ENCODE peak calls at places on chromosomes 2 and 18, in ten cellular contexts. N is cardiac fibroblast; A is lower leg skin; V is AG10803; Y is transverse colon; K is HFF-Myc; X is CD8-positive, alpha-beta T cell; P is suprapubic skin; T is pancreas; C is fibroblast of villous mesenchyme. I is an unnamed sample.

GRCh38 chr2:120831891-120832290 is 96.2 kb downstream of the GLI2 start:
- DNase-seq in V (no peak), N (no peak), Y (no peak), C (no peak), T (no peak), X (no peak), A (no peak), K (no peak), P (no peak), I (no peak)

GRCh38 chr2:33665039-33665438 is 65.9 kb upstream of the FAM98A start:
- DNase-seq in P (no peak), T (no peak), K (no peak), C (no peak), A (no peak), X (no peak), V (no peak), N (no peak), Y (no peak), I (peak)

GRCh38 chr2:70923378-70924015 is 12.2 kb upstream of the ATP6V1B1 start:
- DNase-seq in V (no peak), T (no peak), N (no peak), P (peak), X (no peak), A (peak), Y (no peak), C (no peak), K (no peak), I (no peak)

GRCh38 chr2:47607315-47608061 is 175.5 kb upstream of the MSH6 start:
- DNase-seq in C (no peak), K (no peak), V (no peak), Y (no peak), A (no peak), X (no peak), P (no peak), N (no peak), T (no peak), I (no peak)

GRCh38 chr2:219455635-219456034 is 21.0 kb downstream of the SPEG start:
- DNase-seq in Y (no peak), X (no peak), C (no peak), V (no peak), P (no peak), T (no peak), N (no peak), A (no peak), K (no peak), I (no peak)

GRCh38 chr2:12615509-12615908 is 101.2 kb upstream of the TRIB2 start:
- DNase-seq in X (no peak), K (no peak), C (no peak), V (no peak), Y (no peak), T (no peak), N (peak), A (no peak), P (no peak), I (no peak)

GRCh38 chr2:24359701-24360049 is 661 bp downstream of the ITSN2 start:
- DNase-seq in Y (peak), C (peak), P (no peak), A (peak), K (no peak), V (peak), T (peak), N (peak), X (peak), I (peak)

GRCh38 chr2:168030862-168031624 is 216.4 kb downstream of the STK39 start:
- DNase-seq in C (peak), P (no peak), K (no peak), Y (no peak), A (no peak), N (peak), X (no peak), T (no peak), V (peak), I (peak)

GRCh38 chr18:36200354-36200771 is 13.1 kb downstream of the MOCOS start:
- DNase-seq in T (no peak), P (no peak), N (no peak), V (no peak), Y (no peak), A (peak), C (no peak), X (no peak), K (no peak), I (no peak)

GRCh38 chr2:20050712-20051517 is 513 bp downstream of the LAPTM4A start:
- DNase-seq in A (peak), T (peak), N (peak), P (no peak), X (peak), C (peak), V (peak), Y (peak), K (peak), I (peak)

GRCh38 chr2:15689654-15690053 is 98.0 kb downstream of the DDX1 start:
- DNase-seq in N (no peak), C (no peak), P (no peak), Y (no peak), T (no peak), X (no peak), K (no peak), A (no peak), V (no peak), I (no peak)

GRCh38 chr2:98582523-98582922 is 25.8 kb downstream of the COA5 start:
- DNase-seq in Y (no peak), T (no peak), K (no peak), A (no peak), V (no peak), X (no peak), P (no peak), C (no peak), N (no peak), I (no peak)

GRCh38 chr2:98586466-98587140 is 21.7 kb downstream of the COA5 start:
- DNase-seq in N (no peak), T (no peak), Y (no peak), K (no peak), V (no peak), P (no peak), A (no peak), X (no peak), C (no peak), I (no peak)

GRCh38 chr2:98585386-98585785 is 22.9 kb downstream of the COA5 start:
- DNase-seq in C (no peak), T (no peak), K (no peak), V (no peak), N (no peak), A (no peak), X (no peak), Y (no peak), P (no peak), I (no peak)

GRCh38 chr2:98583516-98583865 is 24.8 kb downstream of the COA5 start:
- DNase-seq in V (no peak), P (no peak), K (no peak), C (no peak), T (no peak), X (no peak), N (no peak), Y (no peak), A (no peak), I (no peak)

GRCh38 chr2:98583866-98584618 is 24.3 kb downstream of the COA5 start:
- DNase-seq in C (no peak), V (no peak), N (no peak), X (no peak), K (no peak), A (no peak), Y (peak), T (no peak), P (no peak), I (no peak)
- H3K4me3 ChIP-seq in C (no peak), V (no peak), N (no peak), X (no peak), K (no peak), A (no peak), Y (no peak), T (no peak), P (no peak), I (no peak)

GRCh38 chr2:199936554-199936953 is 18.7 kb downstream of the TYW5 start:
- DNase-seq in C (no peak), T (no peak), N (no peak), K (no peak), Y (no peak), X (no peak), V (no peak), A (no peak), P (no peak), I (no peak)

GRCh38 chr2:199943373-199943772 is 11.9 kb downstream of the TYW5 start:
- DNase-seq in P (no peak), C (no peak), N (no peak), X (no peak), T (no peak), A (no peak), V (no peak), K (no peak), Y (no peak), I (no peak)

GRCh38 chr2:199946196-199946595 is 9.1 kb downstream of the TYW5 start:
- DNase-seq in A (no peak), V (peak), K (no peak), Y (no peak), N (no peak), P (no peak), T (no peak), X (no peak), C (no peak), I (no peak)

GRCh38 chr2:199940373-199940772 is 14.9 kb downstream of the TYW5 start:
- DNase-seq in Y (no peak), A (no peak), X (no peak), P (no peak), K (no peak), N (peak), V (peak), T (no peak), C (peak), I (peak)
- TF ChIP-seq CTCF in Y (peak), A (no peak), X (no peak), P (no peak), K (no peak), N (peak), V (peak), T (peak), C (peak), I (peak)

GRCh38 chr18:3753116-3753515 is 303.1 kb downstream of the TGIF1 start:
- DNase-seq in K (no peak), T (no peak), A (no peak), Y (no peak), V (no peak), X (no peak), P (no peak), C (no peak), N (no peak), I (no peak)

GRCh38 chr18:3742541-3742940 is 292.6 kb downstream of the TGIF1 start:
- DNase-seq in K (no peak), Y (no peak), X (no peak), P (no peak), N (no peak), C (no peak), T (no peak), V (no peak), A (no peak), I (no peak)

GRCh38 chr18:3748081-3748480 is 298.1 kb downstream of the TGIF1 start:
- DNase-seq in A (no peak), C (no peak), V (no peak), Y (no peak), N (peak), X (no peak), P (no peak), T (no peak), K (no peak), I (peak)

DNA sequence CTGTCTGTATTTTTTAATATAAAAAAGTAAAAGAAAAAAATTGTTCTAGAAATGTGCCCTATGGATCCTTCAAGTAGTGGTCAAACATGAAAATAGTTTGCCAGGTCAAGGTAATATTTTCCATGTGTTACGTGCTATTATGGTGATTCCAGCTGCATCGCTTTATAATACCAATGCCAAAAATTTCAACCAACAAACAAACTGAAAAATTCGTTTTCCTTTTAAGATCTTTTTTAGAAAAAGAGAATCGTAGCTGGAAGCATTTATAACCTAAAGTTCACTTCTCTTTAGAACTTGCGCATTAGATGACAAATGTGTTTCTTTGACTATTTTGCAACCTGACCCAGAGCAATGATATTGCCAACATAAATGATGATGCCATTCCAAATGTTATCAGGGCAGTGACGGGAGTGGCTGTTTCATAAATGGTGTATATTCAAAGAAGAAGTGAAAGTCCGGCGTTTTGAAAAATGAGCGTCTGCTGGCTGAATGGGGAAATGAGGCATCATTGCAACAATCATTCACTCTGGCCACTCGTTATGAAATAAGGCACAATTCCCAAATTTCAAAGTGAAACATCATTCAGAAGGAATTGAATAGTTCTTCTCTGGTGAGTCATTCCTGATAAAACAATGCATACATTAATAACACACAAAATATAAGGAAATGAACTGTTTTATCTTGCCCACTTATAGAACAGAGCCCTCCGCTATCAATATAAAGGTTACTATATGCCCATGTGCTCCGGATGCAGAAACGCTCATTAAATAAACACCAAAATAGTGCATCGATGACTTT is 297.4 kb downstream of the TGIF1 start:
- DNase-seq in K (no peak), V (no peak), A (no peak), N (peak), C (no peak), Y (no peak), P (no peak), X (no peak), T (no peak), I (peak)
- H3K4me3 ChIP-seq in K (no peak), V (no peak), A (no peak), N (peak), C (no peak), Y (no peak), P (no peak), X (no peak), T (no peak), I (no peak)

GRCh38 chr2:116747103-116747502 is 1067.4 kb upstream of the DDX18 start:
- DNase-seq in V (no peak), X (no peak), P (no peak), A (no peak), Y (no peak), T (no peak), N (no peak), K (no peak), C (no peak), I (no peak)
- TF ChIP-seq CTCF in V (no peak), X (no peak), P (no peak), A (no peak), Y (peak), T (no peak), N (no peak), K (no peak), C (no peak), I (no peak)

GRCh38 chr2:176088048-176088936 is 4.2 kb upstream of the HOXD13 start:
- DNase-seq in C (peak), N (peak), Y (peak), P (no peak), V (peak), X (no peak), A (peak), T (peak), K (no peak), I (peak)

GRCh38 chr2:176087330-176088047 is 3.7 kb upstream of the EVX2 start:
- DNase-seq in P (no peak), K (no peak), V (no peak), T (no peak), X (no peak), N (no peak), C (no peak), Y (no peak), A (peak), I (no peak)

GRCh38 chr2:176085120-176085788 is 1.5 kb upstream of the EVX2 start:
- DNase-seq in C (no peak), Y (no peak), P (no peak), A (peak), V (no peak), K (no peak), T (no peak), X (peak), N (no peak), I (no peak)

GRCh38 chr2:176084629-176085119 is 912 bp upstream of the EVX2 start:
- DNase-seq in P (no peak), N (no peak), C (no peak), A (peak), K (no peak), T (no peak), V (no peak), X (no peak), Y (no peak), I (no peak)

DNA sequence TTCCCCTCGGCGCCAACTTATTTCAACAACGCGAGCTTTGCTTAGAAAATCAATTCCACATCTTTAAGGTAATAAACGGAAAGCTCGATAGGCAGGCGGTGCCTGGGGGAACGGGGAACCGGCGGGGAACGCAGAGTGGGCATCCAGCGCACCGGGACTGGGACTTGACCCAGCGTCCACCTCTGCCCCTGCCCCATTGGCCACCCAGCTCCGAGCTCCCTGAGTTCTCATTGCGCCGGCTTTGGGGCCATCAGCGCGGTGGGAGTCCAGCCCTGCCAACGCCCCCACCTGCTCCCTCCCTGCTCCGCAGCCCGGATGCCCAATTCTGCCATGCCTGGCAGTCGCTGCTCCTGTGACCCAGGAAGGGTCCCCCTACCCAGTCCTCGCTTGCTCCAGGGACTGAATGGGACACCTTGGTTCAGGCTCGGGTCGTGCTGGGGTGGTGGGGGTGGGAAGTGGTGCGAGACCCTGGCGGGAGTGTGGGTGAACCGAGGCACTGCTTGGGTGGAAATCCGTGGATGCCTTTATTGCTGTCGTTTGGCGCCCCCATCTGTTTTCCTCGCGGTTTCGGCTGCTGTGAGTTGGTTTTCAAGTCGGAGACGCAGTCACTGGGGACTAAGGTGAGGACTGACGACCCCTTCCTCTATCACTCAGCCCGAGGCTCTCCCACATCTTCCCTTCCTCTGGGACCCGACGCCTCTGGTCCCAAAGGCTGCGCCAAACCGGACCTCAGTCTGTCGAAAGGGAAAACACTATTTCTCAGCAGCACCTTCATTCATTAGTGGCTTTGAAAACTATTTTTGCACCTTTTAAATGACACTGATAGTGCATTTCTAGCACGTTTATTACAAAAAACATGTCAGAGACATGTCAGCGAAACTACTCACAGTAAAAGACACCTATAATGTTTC is 2.4 kb upstream of the EVX2 start:
- DNase-seq in N (peak), V (peak), X (no peak), Y (peak), C (peak), T (no peak), A (peak), K (no peak), P (no peak), I (no peak)
- H3K4me3 ChIP-seq in N (no peak), V (no peak), X (no peak), Y (no peak), C (no peak), T (no peak), A (no peak), K (no peak), P (no peak), I (no peak)

DNA sequence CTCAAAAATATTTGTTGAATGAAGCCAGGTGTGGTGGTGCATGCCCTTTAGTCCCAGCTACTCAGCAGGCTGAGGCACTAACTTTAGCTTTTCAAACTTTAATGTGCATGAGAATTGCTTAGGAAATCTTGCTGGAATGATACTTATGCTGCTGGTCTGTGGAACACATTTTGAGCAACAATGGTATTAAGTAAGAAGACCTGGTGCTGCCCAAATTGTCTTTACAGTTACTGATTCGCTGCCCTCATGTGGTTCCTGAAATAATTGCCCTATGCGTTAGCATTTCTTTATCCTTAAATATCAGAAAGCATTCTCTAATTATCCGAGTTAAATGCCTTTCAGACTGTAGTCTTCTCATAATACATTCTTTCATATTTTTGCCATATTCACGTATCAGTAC is 76.0 kb upstream of the SESTD1 start:
- DNase-seq in C (peak), X (no peak), P (no peak), A (no peak), N (peak), T (no peak), V (peak), Y (no peak), K (peak), I (peak)
- TF ChIP-seq CTCF in C (peak), X (no peak), P (no peak), A (no peak), N (peak), T (no peak), V (peak), Y (no peak), K (no peak), I (peak)

GRCh38 chr2:199325881-199326280 is 131.9 kb downstream of the SATB2 start:
- DNase-seq in T (no peak), N (no peak), Y (no peak), V (no peak), K (no peak), A (no peak), X (no peak), C (no peak), P (no peak), I (no peak)
- H3K4me3 ChIP-seq in T (no peak), N (no peak), Y (no peak), V (no peak), K (no peak), A (no peak), X (no peak), C (no peak), P (no peak), I (no peak)

GRCh38 chr2:68225119-68225632 is 27.2 kb downstream of the PPP3R1 start:
- DNase-seq in Y (peak), X (peak), K (peak), T (no peak), P (no peak), V (peak), N (peak), A (no peak), C (peak), I (no peak)
- TF ChIP-seq CTCF in Y (no peak), X (no peak), K (peak), T (no peak), P (no peak), V (peak), N (peak), A (no peak), C (peak), I (peak)

GRCh38 chr2:137964859-137965459 is 686 bp downstream of the HNMT start:
- DNase-seq in N (peak), K (no peak), X (no peak), C (no peak), A (no peak), T (no peak), V (no peak), P (no peak), Y (no peak), I (no peak)
- H3K4me3 ChIP-seq in N (peak), K (peak), X (no peak), C (peak), A (peak), T (peak), V (peak), P (peak), Y (peak), I (peak)